ENCODE peak calls at places on chromosomes 1 and 21, in six cellular contexts. B is stimulated activated CD4-positive, alpha-beta T cell treated with anti-CD3 and anti-CD28 coated beads, Interleukin-15, amount 100 ng/mL, for 1 hour; U is foreskin melanocyte; S is CMK; V is esophagus squamous epithelium; Y is pancreas. W is an unnamed sample.

GRCh38 chr1:75632350-75632949 is 21.5 kb upstream of the SLC44A5 start:
- DNase-seq in V (no peak), B (no peak), U (no peak), Y (no peak), S (no peak), W (peak)

GRCh38 chr1:27660300-27660837 is 11.6 kb downstream of the IFI6 start:
- DNase-seq in B (no peak), V (no peak), S (no peak), U (no peak), Y (no peak), W (no peak)

GRCh38 chr1:75616436-75617433 is 5.8 kb upstream of the SLC44A5 start:
- DNase-seq in U (no peak), Y (peak), B (no peak), S (no peak), V (no peak), W (no peak)

GRCh38 chr1:183844806-183845205 is 39.9 kb downstream of the RGL1 start:
- DNase-seq in U (no peak), Y (no peak), B (no peak), S (no peak), V (no peak), W (no peak)

GRCh38 chr1:221961532-221962292 is 219.8 kb upstream of the DUSP10 start:
- DNase-seq in U (peak), Y (no peak), V (no peak), S (no peak), B (peak), W (peak)

GRCh38 chr1:228101994-228102790 is 933 bp downstream of the C1orf35 start:
- DNase-seq in V (no peak), B (peak), U (no peak), Y (peak), S (no peak), W (no peak)

GRCh38 chr1:94807742-94808491 is 12.2 kb upstream of the SLC44A3 start:
- DNase-seq in S (peak), B (no peak), V (no peak), Y (no peak), U (no peak), W (no peak)

GRCh38 chr21:32122082-32122481 is 156.8 kb downstream of the MIS18A start:
- DNase-seq in B (no peak), U (no peak), V (no peak), S (no peak), Y (no peak), W (no peak)

GRCh38 chr21:17786219-17787181 is 32.7 kb downstream of the C21orf91 start:
- DNase-seq in S (no peak), V (no peak), U (no peak), Y (no peak), B (no peak), W (no peak)

GRCh38 chr1:226034482-226034881 is 28.0 kb upstream of the H3-3A start:
- DNase-seq in V (peak), Y (peak), U (no peak), S (peak), B (no peak), W (no peak)

GRCh38 chr1:201254625-201255469 is 28.5 kb upstream of the PKP1 start:
- DNase-seq in U (peak), S (peak), B (peak), V (no peak), Y (peak), W (peak)

GRCh38 chr1:54721719-54722118 is 6.1 kb downstream of the TTC4 start:
- DNase-seq in V (no peak), U (no peak), Y (no peak), B (no peak), S (no peak), W (no peak)

GRCh38 chr1:204673909-204674701 is 11.4 kb downstream of the LRRN2 start:
- DNase-seq in V (no peak), B (no peak), U (no peak), Y (no peak), S (no peak), W (no peak)

GRCh38 chr1:180131510-180131909 is 23.2 kb upstream of the QSOX1 start:
- DNase-seq in S (no peak), V (no peak), B (no peak), Y (no peak), U (peak), W (peak)

GRCh38 chr1:61043010-61043820 is 39.1 kb upstream of the NFIA start:
- DNase-seq in V (no peak), B (peak), S (no peak), Y (peak), U (peak), W (peak)

GRCh38 chr1:152728986-152729385 is 21.0 kb downstream of the LCE4A start:
- DNase-seq in S (no peak), U (no peak), Y (no peak), V (no peak), B (no peak), W (no peak)

GRCh38 chr1:12472798-12473551 is 145.0 kb downstream of the DHRS3 start:
- DNase-seq in V (no peak), Y (no peak), S (no peak), U (no peak), B (peak), W (no peak)

GRCh38 chr1:11948822-11949458 is 14.4 kb downstream of the PLOD1 start:
- DNase-seq in B (no peak), Y (no peak), S (peak), V (no peak), U (no peak), W (peak)

GRCh38 chr1:212958175-212958574 is 7.8 kb downstream of the VASH2 start:
- DNase-seq in U (no peak), V (no peak), B (no peak), S (no peak), Y (no peak), W (no peak)